ENCODE peak calls at places on chromosomes 6 and 20, in five cellular contexts. U is H1, R is H54, B is uterus, T is heart left ventricle. X is an unnamed sample.

GRCh38 chr6:36130672-36131516 is 581 bp downstream of the MAPK13 start:
- DNase-seq in B (no peak), R (no peak), U (no peak), T (no peak), X (no peak)

GRCh38 chr6:16420715-16421461 is 182.5 kb downstream of the GMPR start:
- DNase-seq in T (no peak), B (no peak), U (no peak), R (no peak), X (no peak)

GRCh38 chr6:51640016-51640415 is 447.4 kb downstream of the PKHD1 start:
- DNase-seq in R (no peak), T (no peak), B (no peak), U (no peak), X (no peak)

GRCh38 chr6:81704700-81705099 is 47.8 kb downstream of the TENT5A start:
- DNase-seq in R (no peak), B (no peak), U (no peak), T (no peak), X (no peak)

GRCh38 chr6:40391851-40392595 is 195.1 kb downstream of the LRFN2 start:
- DNase-seq in T (no peak), R (no peak), U (no peak), B (no peak), X (no peak)

GRCh38 chr6:79170915-79171314 is 63.6 kb downstream of the HMGN3 start:
- DNase-seq in B (no peak), T (no peak), R (no peak), U (no peak), X (no peak)

GRCh38 chr20:5908981-5909380 is 41.4 kb downstream of the TRMT6 start:
- DNase-seq in T (no peak), U (no peak), R (no peak), B (no peak), X (no peak)

GRCh38 chr6:118377711-118378414 is 170.2 kb upstream of the PLN start:
- DNase-seq in R (no peak), T (peak), U (no peak), B (no peak), X (no peak)

GRCh38 chr6:106612956-106613516 is 16.3 kb downstream of the RTN4IP1 start:
- DNase-seq in T (no peak), U (no peak), B (no peak), R (no peak), X (no peak)

GRCh38 chr20:408843-409696 is 971 bp downstream of the RBCK1 start:
- DNase-seq in B (no peak), T (no peak), U (no peak), R (no peak), X (peak)

GRCh38 chr6:131949909-131950766 is 1.0 kb downstream of the CCN2 start:
- DNase-seq in B (peak), U (no peak), T (peak), R (no peak), X (peak)

GRCh38 chr20:15890358-15890982 is 682.8 kb downstream of the KIF16B start:
- DNase-seq in T (no peak), B (no peak), U (no peak), R (no peak), X (no peak)

GRCh38 chr6:34745277-34746103 is 11.8 kb upstream of the SNRPC start:
- DNase-seq in R (no peak), T (no peak), U (no peak), B (no peak), X (peak)

GRCh38 chr6:30411515-30412207 is 66.7 kb downstream of the RPP21 start:
- DNase-seq in T (peak), B (no peak), R (no peak), U (peak), X (peak)

GRCh38 chr6:83868639-83869038 is 9.2 kb downstream of the CYB5R4 start:
- DNase-seq in U (no peak), B (no peak), T (no peak), R (no peak), X (no peak)

GRCh38 chr6:1670711-1671462 is 61.2 kb downstream of the FOXC1 start:
- DNase-seq in R (no peak), U (no peak), T (no peak), B (no peak), X (no peak)

GRCh38 chr6:142945071-142945445 is at the start of gene HIVEP2:
- DNase-seq in R (peak), T (peak), B (peak), U (no peak), X (peak)

GRCh38 chr6:142946181-142946923 is 1.4 kb upstream of the HIVEP2 start:
- DNase-seq in T (peak), U (peak), R (peak), B (peak), X (peak)

GRCh38 chr6:142946924-142947701 is 2.1 kb upstream of the HIVEP2 start:
- DNase-seq in U (no peak), R (peak), B (peak), T (peak), X (peak)

GRCh38 chr6:142944126-142945066 is 580 bp downstream of the HIVEP2 start:
- DNase-seq in R (peak), T (peak), B (peak), U (no peak), X (peak)

GRCh38 chr6:142945446-142946180 is 637 bp upstream of the HIVEP2 start:
- DNase-seq in U (no peak), T (peak), B (peak), R (peak), X (peak)
- TF ChIP-seq POLR2A in U (peak), T (no peak), B (no peak), R (no peak), X (no peak)

GRCh38 chr20:51769941-51770615 is 1.9 kb upstream of the ATP9A start:
- DNase-seq in B (no peak), R (peak), T (no peak), U (no peak), X (no peak)

GRCh38 chr20:51768759-51769517 is 748 bp upstream of the ATP9A start:
- DNase-seq in R (no peak), B (no peak), U (no peak), T (no peak), X (no peak)

GRCh38 chr20:51767867-51768758 is at the start of gene ATP9A:
- DNase-seq in T (peak), U (no peak), R (peak), B (peak), X (peak)

GRCh38 chr20:51763965-51764602 is 4.1 kb downstream of the ATP9A start:
- DNase-seq in B (no peak), T (no peak), U (no peak), R (no peak), X (no peak)

GRCh38 chr20:51767018-51767866 is 948 bp downstream of the ATP9A start:
- DNase-seq in B (peak), U (peak), R (peak), T (peak), X (peak)
- TF ChIP-seq POLR2A in B (peak), U (no peak), R (no peak), T (no peak), X (no peak)

GRCh38 chr6:157868835-157869234 is 45.8 kb downstream of the SNX9 start:
- DNase-seq in T (no peak), U (no peak), R (no peak), B (no peak), X (no peak)
- TF ChIP-seq POLR2A in T (no peak), U (no peak), R (no peak), B (no peak), X (no peak)

GRCh38 chr6:7164536-7165001 is 56.8 kb downstream of the RREB1 start:
- DNase-seq in B (no peak), U (no peak), T (no peak), R (no peak), X (no peak)

GRCh38 chr6:7165002-7165735 is 57.4 kb downstream of the RREB1 start:
- DNase-seq in R (no peak), T (no peak), B (no peak), U (no peak), X (peak)

GRCh38 chr6:7169296-7169721 is 61.5 kb downstream of the RREB1 start:
- DNase-seq in T (peak), U (no peak), R (no peak), B (peak), X (no peak)

GRCh38 chr6:7165736-7166296 is 58.1 kb downstream of the RREB1 start:
- DNase-seq in R (no peak), T (no peak), U (no peak), B (no peak), X (peak)

GRCh38 chr6:7166410-7167293 is 58.9 kb downstream of the RREB1 start:
- DNase-seq in B (no peak), U (no peak), T (no peak), R (no peak), X (peak)
- TF ChIP-seq POLR2A in B (no peak), U (no peak), T (no peak), R (no peak), X (peak)

GRCh38 chr6:87922947-87923330 is 124.7 kb upstream of the SPACA1 start:
- DNase-seq in B (no peak), T (no peak), R (no peak), U (no peak), X (no peak)
- TF ChIP-seq POLR2A in B (no peak), T (no peak), R (no peak), U (no peak), X (no peak)

X was measured in erythroblast.